ENCODE peak calls at places on chromosomes 16 and 17, in nine cellular contexts. E, A, D, C, V, P, M, L and X are unnamed samples.

GRCh38 chr17:76556759-76557367 is 17.0 kb downstream of the PRCD start:
- DNase-seq in E (no peak), A (no peak), D (peak), C (no peak), V (peak), P (no peak), M (no peak), L (no peak), X (no peak)

GRCh38 chr16:23333962-23334361 is 31.9 kb downstream of the SCNN1B start:
- DNase-seq in E (peak), A (no peak), D (no peak), C (no peak), V (no peak), P (no peak), M (no peak), L (no peak), X (no peak)

GRCh38 chr16:8370374-8371015 is 219.8 kb downstream of the TMEM114 start:
- DNase-seq in E (peak), A (no peak), D (peak), C (no peak), V (peak), P (no peak), M (no peak), L (peak), X (no peak)

GRCh38 chr17:51322390-51323029 is 62.2 kb downstream of the UTP18 start:
- DNase-seq in E (no peak), A (no peak), D (peak), C (no peak), V (peak), P (no peak), M (no peak), L (peak), X (no peak)

GRCh38 chr16:11542069-11542775 is 44.5 kb downstream of the LITAF start:
- DNase-seq in E (no peak), A (no peak), D (no peak), C (no peak), V (no peak), P (no peak), M (no peak), L (no peak), X (no peak)

GRCh38 chr16:67086829-67087228 is 22.9 kb upstream of the PHAF1 start:
- DNase-seq in E (no peak), A (no peak), D (no peak), C (no peak), V (no peak), P (no peak), M (no peak), L (no peak), X (no peak)

GRCh38 chr17:58060596-58061191 is 22.5 kb upstream of the DYNLL2 start:
- DNase-seq in E (no peak), A (no peak), D (peak), C (no peak), V (no peak), P (peak), M (no peak), L (peak), X (no peak)

GRCh38 chr16:49687603-49688002 is 168.3 kb downstream of the ZNF423 start:
- DNase-seq in E (no peak), A (no peak), D (no peak), C (no peak), V (no peak), P (no peak), M (no peak), L (no peak), X (no peak)

GRCh38 chr16:50668368-50669008 is 12.6 kb downstream of the SNX20 start:
- DNase-seq in E (no peak), A (no peak), D (no peak), C (peak), V (no peak), P (no peak), M (no peak), L (no peak), X (no peak)

GRCh38 chr16:27425961-27426360 is 24.0 kb downstream of the IL21R start:
- DNase-seq in E (no peak), A (no peak), D (no peak), C (no peak), V (no peak), P (no peak), M (no peak), L (no peak), X (no peak)

GRCh38 chr17:62966426-62967110 is 533 bp downstream of the TANC2 start:
- DNase-seq in E (no peak), A (peak), D (peak), C (peak), V (peak), P (no peak), M (peak), L (peak), X (no peak)

GRCh38 chr17:19386276-19386863 is 620 bp downstream of the MFAP4 start:
- DNase-seq in E (no peak), A (no peak), D (peak), C (peak), V (peak), P (peak), M (peak), L (peak), X (no peak)

GRCh38 chr16:23368469-23368868 is 66.4 kb downstream of the SCNN1B start:
- DNase-seq in E (peak), A (no peak), D (peak), C (no peak), V (no peak), P (no peak), M (no peak), L (peak), X (no peak)

GRCh38 chr17:9703781-9704082 is 58.4 kb downstream of the USP43 start:
- DNase-seq in E (no peak), A (no peak), D (no peak), C (no peak), V (no peak), P (no peak), M (no peak), L (no peak), X (no peak)

GRCh38 chr17:78172284-78173024 is 4.1 kb downstream of the SYNGR2 start:
- DNase-seq in E (peak), A (no peak), D (peak), C (peak), V (no peak), P (no peak), M (no peak), L (no peak), X (no peak)

GRCh38 chr17:42989146-42989545 is 8.8 kb downstream of the RUNDC1 start:
- DNase-seq in E (no peak), A (no peak), D (peak), C (no peak), V (no peak), P (no peak), M (no peak), L (no peak), X (no peak)

GRCh38 chr17:40799859-40800258 is at the start of gene KRT28:
- DNase-seq in E (no peak), A (no peak), D (no peak), C (no peak), V (no peak), P (no peak), M (no peak), L (no peak), X (no peak)

GRCh38 chr17:31596382-31597323 is 205.2 kb downstream of the RAB11FIP4 start:
- DNase-seq in E (peak), A (no peak), D (peak), C (peak), V (peak), P (peak), M (peak), L (peak), X (no peak)

GRCh38 chr17:78940708-78941107 is 15.5 kb upstream of the TIMP2 start:
- DNase-seq in E (no peak), A (no peak), D (peak), C (no peak), V (no peak), P (no peak), M (no peak), L (peak), X (no peak)

GRCh38 chr17:1742371-1743093 is at the start of gene SERPINF2:
- DNase-seq in E (peak), A (no peak), D (no peak), C (no peak), V (no peak), P (no peak), M (no peak), L (no peak), X (no peak)

GRCh38 chr17:954431-955164 is 25.0 kb downstream of the NXN start:
- DNase-seq in E (peak), A (no peak), D (peak), C (no peak), V (no peak), P (no peak), M (no peak), L (no peak), X (no peak)

GRCh38 chr17:1999557-2000251 is 25.4 kb downstream of the RTN4RL1 start:
- DNase-seq in E (peak), A (no peak), D (no peak), C (peak), V (no peak), P (peak), M (peak), L (peak), X (no peak)

GRCh38 chr17:66313995-66314659 is 11.7 kb downstream of the PRKCA start:
- DNase-seq in E (no peak), A (no peak), D (no peak), C (no peak), V (no peak), P (no peak), M (no peak), L (no peak), X (no peak)

GRCh38 chr16:49693445-49693844 is 162.5 kb downstream of the ZNF423 start:
- DNase-seq in E (no peak), A (no peak), D (no peak), C (no peak), V (no peak), P (no peak), M (no peak), L (no peak), X (no peak)

GRCh38 chr16:50311134-50311528 is 44.8 kb downstream of the ADCY7 start:
- DNase-seq in E (no peak), A (no peak), D (no peak), C (no peak), V (no peak), P (peak), M (no peak), L (no peak), X (no peak)

GRCh38 chr16:87185313-87185712 is 131.9 kb downstream of the C16orf95 start:
- DNase-seq in E (no peak), A (no peak), D (no peak), C (no peak), V (no peak), P (no peak), M (peak), L (no peak), X (no peak)

GRCh38 chr17:65495255-65496060 is 66.0 kb downstream of the AXIN2 start:
- DNase-seq in E (no peak), A (no peak), D (no peak), C (no peak), V (no peak), P (no peak), M (peak), L (no peak), X (no peak)

GRCh38 chr17:15368605-15369004 is 27.2 kb upstream of the TEKT3 start:
- DNase-seq in E (no peak), A (no peak), D (no peak), C (no peak), V (no peak), P (no peak), M (no peak), L (peak), X (no peak)

GRCh38 chr17:34645636-34646035 is 66.3 kb downstream of the TMEM132E start:
- DNase-seq in E (no peak), A (no peak), D (no peak), C (no peak), V (no peak), P (no peak), M (no peak), L (no peak), X (no peak)

GRCh38 chr16:52446076-52446475 is 100.9 kb downstream of the TOX3 start:
- DNase-seq in E (no peak), A (no peak), D (no peak), C (no peak), V (no peak), P (no peak), M (peak), L (no peak), X (no peak)

GRCh38 chr17:78019367-78019975 is 61.0 kb downstream of the TNRC6C start:
- DNase-seq in E (peak), A (no peak), D (peak), C (no peak), V (peak), P (no peak), M (no peak), L (peak), X (no peak)

GRCh38 chr17:73910216-73910615 is 266.0 kb upstream of the SDK2 start:
- DNase-seq in E (no peak), A (no peak), D (no peak), C (peak), V (no peak), P (no peak), M (no peak), L (no peak), X (no peak)

GRCh38 chr17:2695961-2696760 is 15.4 kb downstream of the CLUH start:
- DNase-seq in E (no peak), A (no peak), D (no peak), C (no peak), V (no peak), P (peak), M (no peak), L (no peak), X (no peak)

GRCh38 chr16:23587726-23588125 is 8.4 kb downstream of the NDUFAB1 start:
- DNase-seq in E (no peak), A (no peak), D (peak), C (no peak), V (no peak), P (no peak), M (no peak), L (peak), X (no peak)

GRCh38 chr17:81120149-81120484 is 45.2 kb upstream of the PVALEF start:
- DNase-seq in E (no peak), A (no peak), D (no peak), C (no peak), V (no peak), P (no peak), M (no peak), L (no peak), X (no peak)